ENCODE peak calls at places on chromosomes 11 and 22, in nine cellular contexts. F is breast epithelium; V is neuronal stem cell; O is colonic mucosa; X is CD8-positive, alpha-beta T cell; Z is sigmoid colon; M is tibial nerve; D is uterus; J is left lung. R is an unnamed sample. For H3K9me3, the result is how much of the 10 kb centered on the place peaks cover.

GRCh38 chr11:2558402-2558801 is 113.6 kb downstream of the KCNQ1 start:
- DNase-seq in V (no peak), M (no peak), X (no peak), D (no peak), O (no peak), F (no peak), Z (peak), J (peak), R (no peak)

GRCh38 chr11:57648791-57649735 is 649 bp downstream of the YPEL4 start:
- DNase-seq in J (no peak), M (no peak), V (no peak), F (no peak), X (no peak), Z (peak), O (no peak), D (no peak), R (no peak)

GRCh38 chr11:44505591-44506054 is 59.8 kb upstream of the CD82 start:
- DNase-seq in O (no peak), X (no peak), J (no peak), F (no peak), M (no peak), V (no peak), D (no peak), Z (no peak), R (no peak)

GRCh38 chr22:27504360-27504759 is 297.2 kb downstream of the MN1 start:
- DNase-seq in F (no peak), X (no peak), O (no peak), J (no peak), D (no peak), M (no peak), V (no peak), Z (no peak), R (no peak)

GRCh38 chr11:66335531-66336233 is 552 bp downstream of the RIN1 start:
- DNase-seq in X (no peak), O (no peak), J (no peak), F (no peak), Z (peak), M (no peak), D (peak), V (no peak), R (no peak)

GRCh38 chr22:40585205-40585778 is 51.2 kb downstream of the MRTFA start:
- DNase-seq in O (no peak), J (no peak), X (no peak), M (no peak), D (no peak), V (no peak), Z (no peak), F (no peak), R (no peak)

GRCh38 chr11:93668171-93668570 is 6.7 kb downstream of the CEP295 start:
- DNase-seq in X (no peak), J (no peak), D (no peak), F (no peak), M (no peak), V (no peak), O (no peak), Z (no peak), R (no peak)

GRCh38 chr11:126799974-126800373 is 200.6 kb downstream of the KIRREL3 start:
- DNase-seq in V (no peak), M (no peak), X (no peak), F (no peak), D (no peak), O (no peak), Z (no peak), J (no peak), R (no peak)

GRCh38 chr11:57546869-57547518 is 9.6 kb downstream of the SMTNL1 start:
- DNase-seq in Z (no peak), X (peak), D (no peak), V (no peak), J (no peak), M (no peak), F (no peak), O (no peak), R (no peak)

GRCh38 chr11:97893612-97894011 is 1127.1 kb upstream of the CNTN5 start:
- DNase-seq in M (no peak), Z (no peak), O (no peak), X (no peak), D (no peak), F (no peak), V (no peak), J (no peak), R (no peak)
- H3K9me3 ChIP-seq in M (under half), Z (under half), O (under half), X (under half), D (under half), F (under half), V (under half), J (under half), R (under half)

DNA sequence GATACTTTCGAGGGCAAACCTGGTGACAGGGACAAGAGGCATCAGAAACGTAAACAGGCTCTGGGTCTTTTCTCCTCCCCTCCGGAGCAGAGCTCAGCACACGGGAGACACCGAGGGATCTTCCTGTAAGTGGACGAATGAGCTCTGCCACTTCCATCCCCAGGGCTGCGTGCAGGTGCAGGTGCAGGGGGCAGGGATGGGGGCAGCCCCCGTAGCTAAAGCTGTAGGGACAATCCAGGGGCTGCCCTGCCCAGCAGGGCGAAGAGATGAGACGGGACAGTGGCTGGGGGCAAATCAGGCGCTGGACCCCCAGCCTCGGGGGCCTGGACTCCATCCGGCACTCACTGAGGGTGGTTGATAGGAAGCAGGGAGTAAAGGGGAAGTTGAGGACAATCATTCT is 505.4 kb downstream of the BRD1 start:
- DNase-seq in J (peak), V (no peak), M (no peak), O (no peak), D (no peak), F (no peak), Z (no peak), X (no peak), R (peak)
- H3K9me3 ChIP-seq in J (under half), V (under half), M (under half), O (under half), D (under half), F (under half), Z (under half), X (under half), R (under half)

GRCh38 chr22:33535937-33536875 is 384.1 kb downstream of the LARGE1 start:
- DNase-seq in Z (no peak), J (no peak), F (no peak), O (no peak), V (no peak), D (no peak), X (no peak), M (no peak), R (no peak)

GRCh38 chr22:33537059-33537458 is 383.2 kb downstream of the LARGE1 start:
- DNase-seq in O (no peak), V (no peak), Z (no peak), F (no peak), M (no peak), D (no peak), X (no peak), J (no peak), R (no peak)

GRCh38 chr22:33539902-33540751 is 380.1 kb downstream of the LARGE1 start:
- DNase-seq in D (peak), O (peak), V (no peak), J (peak), X (no peak), M (peak), F (peak), Z (peak), R (no peak)

GRCh38 chr22:33539202-33539901 is 380.9 kb downstream of the LARGE1 start:
- DNase-seq in F (no peak), O (no peak), M (no peak), J (no peak), D (no peak), V (no peak), Z (no peak), X (no peak), R (no peak)

DNA sequence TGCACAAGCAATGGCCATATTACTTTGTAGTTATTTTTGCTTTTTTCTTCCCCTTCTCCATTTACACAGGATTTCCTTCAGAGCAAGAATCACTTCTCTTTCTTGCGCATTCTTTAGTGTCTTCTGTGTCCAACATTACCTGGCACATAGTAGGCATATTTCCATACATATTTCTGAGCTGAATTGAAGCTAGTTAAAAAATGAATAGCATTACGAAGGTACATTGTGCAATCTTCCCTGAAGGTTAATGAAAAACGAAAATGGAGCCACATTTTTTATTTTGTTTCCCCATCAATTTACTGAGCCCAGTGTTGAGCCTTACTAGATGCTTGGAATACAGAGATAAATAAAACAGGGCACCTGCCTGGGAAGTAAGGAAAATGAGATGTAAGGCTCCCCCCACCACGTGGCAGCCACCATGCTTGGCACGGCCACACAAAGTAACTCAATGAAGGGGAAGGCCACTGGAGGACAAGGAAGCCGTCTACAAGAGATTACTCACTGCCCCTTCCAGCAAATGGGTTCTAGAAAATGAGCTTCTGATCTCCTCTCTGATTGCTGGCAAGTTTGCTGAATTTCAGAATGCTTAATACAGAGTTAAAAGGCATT is 381.9 kb downstream of the LARGE1 start:
- DNase-seq in J (no peak), F (no peak), O (no peak), Z (no peak), D (no peak), V (no peak), M (no peak), X (no peak), R (no peak)
- H3K9me3 ChIP-seq in J (under half), F (under half), O (under half), Z (under half), D (under half), V (under half), M (under half), X (under half), R (under half)

GRCh38 chr22:47798229-47798628 is 1035.8 kb downstream of the TBC1D22A start:
- DNase-seq in D (no peak), F (peak), Z (no peak), O (no peak), J (no peak), M (no peak), X (no peak), V (no peak), R (peak)
- H3K9me3 ChIP-seq in D (under half), F (under half), Z (under half), O (under half), J (under half), M (under half), X (under half), V (under half), R (under half)

GRCh38 chr11:132300283-132300682 is 929.9 kb downstream of the NTM start:
- DNase-seq in J (no peak), M (no peak), Z (no peak), O (no peak), V (no peak), X (no peak), F (no peak), D (no peak), R (no peak)
- H3K9me3 ChIP-seq in J (under half), M (under half), Z (under half), O (under half), V (under half), X (under half), F (under half), D (under half), R (under half)

GRCh38 chr22:49589811-49590210 is 237.9 kb downstream of the BRD1 start:
- DNase-seq in F (no peak), J (no peak), D (no peak), O (no peak), Z (peak), V (no peak), M (no peak), X (no peak), R (no peak)

GRCh38 chr22:49590381-49590780 is 237.3 kb downstream of the BRD1 start:
- DNase-seq in F (no peak), Z (peak), V (no peak), O (no peak), D (no peak), X (no peak), J (no peak), M (no peak), R (no peak)

GRCh38 chr22:49587987-49588386 is 239.7 kb downstream of the BRD1 start:
- DNase-seq in X (no peak), M (no peak), D (no peak), J (no peak), V (no peak), O (no peak), F (no peak), Z (no peak), R (no peak)

GRCh38 chr22:49588739-49589138 is 238.9 kb downstream of the BRD1 start:
- DNase-seq in V (no peak), O (no peak), Z (no peak), M (no peak), J (no peak), X (no peak), F (no peak), D (no peak), R (no peak)

GRCh38 chr22:49589301-49589700 is 238.4 kb downstream of the BRD1 start:
- DNase-seq in X (no peak), F (no peak), M (no peak), O (no peak), J (no peak), V (no peak), Z (no peak), D (no peak), R (peak)
- H3K9me3 ChIP-seq in X (under half), F (under half), M (under half), O (under half), J (under half), V (under half), Z (under half), D (under half), R (under half)

GRCh38 chr22:22982616-22983015 is 87.7 kb upstream of the GNAZ start:
- DNase-seq in Z (no peak), M (no peak), V (no peak), F (no peak), X (no peak), O (no peak), J (no peak), D (no peak), R (no peak)
- H3K9me3 ChIP-seq in Z (under half), M (under half), V (under half), F (under half), X (under half), O (under half), J (under half), D (under half), R (under half)

DNA sequence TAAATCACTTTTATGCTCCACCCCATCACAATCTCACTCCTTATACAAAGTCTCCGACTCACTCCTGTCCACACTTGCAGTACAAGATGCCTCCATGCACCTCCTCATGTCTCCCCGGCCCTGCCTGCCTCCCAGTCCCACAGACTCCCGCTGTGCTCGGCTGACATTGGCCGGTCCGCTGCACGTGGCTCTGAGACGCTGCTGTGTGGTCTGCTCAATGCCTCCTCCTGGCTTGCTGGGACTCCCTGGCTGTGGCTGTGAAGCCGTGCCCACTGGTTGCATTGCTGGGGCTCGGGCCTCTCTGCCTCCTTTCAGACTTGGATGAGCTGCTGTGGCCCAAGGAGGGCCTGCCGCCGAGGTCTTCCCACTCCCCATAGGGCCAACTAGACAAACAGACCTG is 224.0 kb upstream of the B3GAT1 start:
- DNase-seq in V (no peak), O (no peak), X (no peak), D (no peak), M (no peak), Z (no peak), F (no peak), J (no peak), R (peak)
- H3K9me3 ChIP-seq in V (under half), O (under half), X (under half), D (under half), M (under half), Z (under half), F (under half), J (under half), R (under half)

R was measured in Peyer's patch.